ENCODE peak calls at places on chromosomes 7 and 10, in nine cellular contexts. T, R, C, B, W, G, N, D and J are unnamed samples.

GRCh38 chr10:650691-651615 is 38.5 kb downstream of the DIP2C start:
- DNase-seq in T (no peak), R (no peak), C (no peak), B (no peak), W (no peak), G (no peak), N (no peak), D (no peak), J (no peak)

GRCh38 chr7:81210092-81211064 is 291.5 kb upstream of the SEMA3C start:
- DNase-seq in T (no peak), R (no peak), C (no peak), B (no peak), W (no peak), G (no peak), N (peak; percentile 23), D (no peak), J (no peak)

GRCh38 chr7:155995183-155995612 is 182.9 kb upstream of the SHH start:
- DNase-seq in T (no peak), R (no peak), C (no peak), B (peak; percentile 7), W (no peak), G (no peak), N (no peak), D (no peak), J (no peak)

GRCh38 chr10:70474780-70475179 is 3.8 kb upstream of the PALD1 start:
- DNase-seq in T (no peak), R (no peak), C (no peak), B (no peak), W (no peak), G (no peak), N (no peak), D (no peak), J (no peak)

GRCh38 chr7:69373171-69374035 is 224.9 kb upstream of the AUTS2 start:
- DNase-seq in T (no peak), R (no peak), C (no peak), B (peak; percentile 60), W (no peak), G (no peak), N (no peak), D (no peak), J (no peak)

GRCh38 chr7:378551-379455 is 88.8 kb downstream of the FOXL3 start:
- DNase-seq in T (no peak), R (no peak), C (no peak), B (no peak), W (no peak), G (no peak), N (no peak), D (no peak), J (no peak)

GRCh38 chr7:70573202-70573810 is 558.6 kb upstream of the GALNT17 start:
- DNase-seq in T (no peak), R (no peak), C (no peak), B (no peak), W (no peak), G (no peak), N (no peak), D (no peak), J (no peak)

GRCh38 chr7:1324028-1324900 is 91.6 kb downstream of the UNCX start:
- DNase-seq in T (no peak), R (no peak), C (no peak), B (no peak), W (no peak), G (no peak), N (no peak), D (no peak), J (no peak)

GRCh38 chr7:1368682-1369571 is 90.3 kb downstream of the MICALL2 start:
- DNase-seq in T (peak; percentile 46), R (peak; percentile 27), C (no peak), B (peak; percentile 20), W (peak; percentile 25), G (peak; percentile 35), N (peak; percentile 69), D (no peak), J (no peak)

GRCh38 chr10:126880926-126881325 is 24.3 kb upstream of the DOCK1 start:
- DNase-seq in T (no peak), R (no peak), C (no peak), B (no peak), W (no peak), G (no peak), N (no peak), D (no peak), J (no peak)

GRCh38 chr7:136911362-136911761 is 42.9 kb downstream of the CHRM2 start:
- DNase-seq in T (no peak), R (no peak), C (no peak), B (no peak), W (no peak), G (no peak), N (peak; percentile 22), D (no peak), J (no peak)

GRCh38 chr10:53122265-53122664 is 349.7 kb upstream of the MBL2 start:
- DNase-seq in T (no peak), R (no peak), C (no peak), B (peak; percentile 44), W (no peak), G (no peak), N (no peak), D (no peak), J (no peak)